ENCODE peak calls at places on chromosomes 16 and 17, in six cellular contexts. D, W, B, K, J and G are unnamed samples.
A peak's percentile ranks its signal among the peaks of the same experiment; 100 is the strongest.

GRCh38 chr16:57483725-57484514 is 2.4 kb downstream of the DOK4 start:
- DNase-seq in B (no peak), K (no peak), D (no peak), W (no peak), J (peak; percentile 8), G (no peak)

GRCh38 chr17:81902023-81902652 is at the start of gene NPB:
- DNase-seq in J (no peak), D (no peak), W (no peak), B (no peak), K (no peak), G (no peak)

GRCh38 chr17:8941520-8941919 is 24.0 kb downstream of the PIK3R5 start:
- DNase-seq in K (peak; percentile 68), J (no peak), B (no peak), D (no peak), W (no peak), G (peak; percentile 54)

GRCh38 chr16:17404903-17405691 is 65.7 kb downstream of the XYLT1 start:
- DNase-seq in W (no peak), B (no peak), K (no peak), D (peak; percentile 76), J (peak; percentile 68), G (no peak)

GRCh38 chr16:58020628-58021521 is 4.7 kb upstream of the MMP15 start:
- DNase-seq in K (no peak), J (peak; percentile 54), W (peak; percentile 37), B (peak; percentile 17), D (peak; percentile 39), G (no peak)

GRCh38 chr16:68478526-68479249 is 30.4 kb upstream of the SMPD3 start:
- DNase-seq in D (no peak), K (no peak), J (no peak), W (no peak), B (no peak), G (no peak)

GRCh38 chr17:80445152-80446110 is 30.5 kb downstream of the ENDOV start:
- DNase-seq in K (no peak), B (peak; percentile 93), W (no peak), J (no peak), D (no peak), G (no peak)

GRCh38 chr17:44266402-44267164 is 1.4 kb downstream of the SLC4A1 start:
- DNase-seq in K (no peak), D (no peak), J (no peak), W (no peak), B (no peak), G (no peak)

GRCh38 chr17:16462070-16462864 is 29.7 kb downstream of the LRRC75A start:
- DNase-seq in D (no peak), J (no peak), B (no peak), K (no peak), W (no peak), G (no peak)

GRCh38 chr16:55487048-55487803 is 8.2 kb downstream of the MMP2 start:
- DNase-seq in B (no peak), W (no peak), K (no peak), J (peak; percentile 83), D (peak; percentile 87), G (no peak)

GRCh38 chr17:77772899-77773358 is 185.6 kb upstream of the TNRC6C start:
- DNase-seq in W (no peak), D (no peak), B (no peak), J (no peak), K (no peak), G (no peak)

GRCh38 chr17:43871947-43872690 is 25.1 kb downstream of the CD300LG start:
- DNase-seq in D (no peak), J (no peak), W (no peak), B (no peak), K (no peak), G (no peak)

GRCh38 chr17:75616521-75617122 is 16.6 kb upstream of the SMIM5 start:
- DNase-seq in J (no peak), D (no peak), B (no peak), K (no peak), W (no peak), G (no peak)

GRCh38 chr16:85429776-85430522 is 183.2 kb upstream of the GSE1 start:
- DNase-seq in J (no peak), D (no peak), B (no peak), K (no peak), W (no peak), G (no peak)

GRCh38 chr16:81035975-81036750 is 521 bp downstream of the ATMIN start:
- DNase-seq in B (peak; percentile 29), D (peak; percentile 2), W (peak; percentile 56), J (no peak), K (no peak), G (peak; percentile 13)

GRCh38 chr16:85187002-85187401 is 74.7 kb upstream of the CIBAR2 start:
- DNase-seq in K (no peak), B (no peak), W (no peak), J (no peak), D (peak; percentile 71), G (no peak)

GRCh38 chr16:65285128-65286120 is 163.6 kb upstream of the CDH11 start:
- DNase-seq in K (no peak), W (no peak), B (no peak), D (no peak), J (no peak), G (no peak)

GRCh38 chr16:66224636-66225035 is 141.9 kb upstream of the CDH5 start:
- DNase-seq in K (no peak), J (no peak), D (no peak), B (no peak), W (no peak), G (no peak)